ENCODE peak calls at places on chromosomes 4 and X, in ten cellular contexts. One of them, this sample, is unnamed.

GRCh38 chr4:164481306-164482091 is 272.4 kb upstream of the SMIM31 start:
- DNase-seq in naive thymus-derived CD4-positive, alpha-beta T cell: no peak
- DNase-seq in tibial nerve: no peak
- DNase-seq in K562: no peak
- DNase-seq in esophagus muscularis mucosa: no peak
- DNase-seq in tibial artery: no peak
- DNase-seq in colonic mucosa: no peak
- DNase-seq in uterus: no peak
- DNase-seq in Karpas-422: no peak
- DNase-seq in CD8-positive, alpha-beta memory T cell: no peak
- DNase-seq in this sample: no peak

GRCh38 chrX:15441464-15441863 is 51.7 kb downstream of the PIR start:
- DNase-seq in naive thymus-derived CD4-positive, alpha-beta T cell: no peak
- DNase-seq in tibial nerve: no peak
- DNase-seq in K562: no peak
- DNase-seq in esophagus muscularis mucosa: no peak
- DNase-seq in tibial artery: no peak
- DNase-seq in colonic mucosa: no peak
- DNase-seq in uterus: no peak
- DNase-seq in Karpas-422: no peak
- DNase-seq in CD8-positive, alpha-beta memory T cell: no peak
- DNase-seq in this sample: no peak

GRCh38 chr4:56927196-56927595 is 19.5 kb downstream of the REST start:
- DNase-seq in naive thymus-derived CD4-positive, alpha-beta T cell: no peak
- DNase-seq in tibial nerve: no peak
- DNase-seq in K562: no peak
- DNase-seq in esophagus muscularis mucosa: no peak
- DNase-seq in tibial artery: no peak
- DNase-seq in colonic mucosa: no peak
- DNase-seq in uterus: no peak
- DNase-seq in Karpas-422: no peak
- DNase-seq in CD8-positive, alpha-beta memory T cell: no peak
- DNase-seq in this sample: no peak

GRCh38 chr4:13355036-13355910 is 128.9 kb downstream of the RAB28 start:
- DNase-seq in naive thymus-derived CD4-positive, alpha-beta T cell: no peak
- DNase-seq in tibial nerve: no peak
- DNase-seq in K562: no peak
- DNase-seq in esophagus muscularis mucosa: no peak
- DNase-seq in tibial artery: no peak
- DNase-seq in colonic mucosa: no peak
- DNase-seq in uterus: no peak
- DNase-seq in Karpas-422: no peak
- DNase-seq in CD8-positive, alpha-beta memory T cell: no peak
- DNase-seq in this sample: no peak

GRCh38 chr4:17812801-17813200 is 2.0 kb downstream of the NCAPG start:
- DNase-seq in naive thymus-derived CD4-positive, alpha-beta T cell: no peak
- DNase-seq in tibial nerve: no peak
- DNase-seq in K562: no peak
- DNase-seq in esophagus muscularis mucosa: no peak
- DNase-seq in tibial artery: no peak
- DNase-seq in colonic mucosa: no peak
- DNase-seq in uterus: no peak
- DNase-seq in Karpas-422: no peak
- DNase-seq in CD8-positive, alpha-beta memory T cell: no peak
- DNase-seq in this sample: no peak

GRCh38 chrX:21384178-21384577 is 10.0 kb downstream of the CNKSR2 start:
- DNase-seq in naive thymus-derived CD4-positive, alpha-beta T cell: no peak
- DNase-seq in tibial nerve: no peak
- DNase-seq in K562: no peak
- DNase-seq in esophagus muscularis mucosa: no peak
- DNase-seq in tibial artery: no peak
- DNase-seq in colonic mucosa: no peak
- DNase-seq in uterus: no peak
- DNase-seq in Karpas-422: no peak
- DNase-seq in CD8-positive, alpha-beta memory T cell: no peak
- DNase-seq in this sample: no peak

GRCh38 chrX:70013483-70014222 is 36.1 kb downstream of the AWAT2 start:
- DNase-seq in naive thymus-derived CD4-positive, alpha-beta T cell: no peak
- DNase-seq in tibial nerve: no peak
- DNase-seq in K562: no peak
- DNase-seq in esophagus muscularis mucosa: no peak
- DNase-seq in tibial artery: no peak
- DNase-seq in colonic mucosa: no peak
- DNase-seq in uterus: no peak
- DNase-seq in Karpas-422: no peak
- DNase-seq in CD8-positive, alpha-beta memory T cell: no peak
- DNase-seq in this sample: no peak

GRCh38 chr4:32884198-32884597 is 2164.0 kb downstream of the PCDH7 start:
- DNase-seq in naive thymus-derived CD4-positive, alpha-beta T cell: no peak
- DNase-seq in tibial nerve: no peak
- DNase-seq in K562: no peak
- DNase-seq in esophagus muscularis mucosa: no peak
- DNase-seq in tibial artery: no peak
- DNase-seq in colonic mucosa: no peak
- DNase-seq in uterus: no peak
- DNase-seq in Karpas-422: no peak
- DNase-seq in CD8-positive, alpha-beta memory T cell: no peak
- DNase-seq in this sample: no peak

GRCh38 chr4:104976258-104976657 is 170.4 kb upstream of the TET2 start:
- DNase-seq in naive thymus-derived CD4-positive, alpha-beta T cell: no peak
- DNase-seq in tibial nerve: no peak
- DNase-seq in K562: no peak
- DNase-seq in esophagus muscularis mucosa: no peak
- DNase-seq in tibial artery: no peak
- DNase-seq in colonic mucosa: no peak
- DNase-seq in uterus: no peak
- DNase-seq in Karpas-422: no peak
- DNase-seq in CD8-positive, alpha-beta memory T cell: no peak
- DNase-seq in this sample: peak; percentile 33

GRCh38 chrX:68506649-68507048 is 7.8 kb downstream of the YIPF6 start:
- DNase-seq in naive thymus-derived CD4-positive, alpha-beta T cell: no peak
- DNase-seq in tibial nerve: no peak
- DNase-seq in K562: no peak
- DNase-seq in esophagus muscularis mucosa: no peak
- DNase-seq in tibial artery: no peak
- DNase-seq in colonic mucosa: no peak
- DNase-seq in uterus: no peak
- DNase-seq in Karpas-422: no peak
- DNase-seq in CD8-positive, alpha-beta memory T cell: no peak
- DNase-seq in this sample: no peak
- H3K27me3 ChIP-seq in naive thymus-derived CD4-positive, alpha-beta T cell: no peaks in the 10 kb centered on the region
- H3K27me3 ChIP-seq in tibial nerve: no peaks in the 10 kb centered on the region
- H3K27me3 ChIP-seq in K562: no peaks in the 10 kb centered on the region
- H3K27me3 ChIP-seq in esophagus muscularis mucosa: no peaks in the 10 kb centered on the region
- H3K27me3 ChIP-seq in tibial artery: no peaks in the 10 kb centered on the region
- H3K27me3 ChIP-seq in colonic mucosa: no peaks in the 10 kb centered on the region
- H3K27me3 ChIP-seq in uterus: no peaks in the 10 kb centered on the region
- H3K27me3 ChIP-seq in Karpas-422: no peaks in the 10 kb centered on the region
- H3K27me3 ChIP-seq in CD8-positive, alpha-beta memory T cell: no peaks in the 10 kb centered on the region
- H3K27me3 ChIP-seq in this sample: no peaks in the 10 kb centered on the region

GRCh38 chr4:38411092-38411491 is 252.9 kb upstream of the KLF3 start:
- DNase-seq in naive thymus-derived CD4-positive, alpha-beta T cell: no peak
- DNase-seq in tibial nerve: no peak
- DNase-seq in K562: no peak
- DNase-seq in esophagus muscularis mucosa: no peak
- DNase-seq in tibial artery: no peak
- DNase-seq in colonic mucosa: no peak
- DNase-seq in uterus: no peak
- DNase-seq in Karpas-422: no peak
- DNase-seq in CD8-positive, alpha-beta memory T cell: no peak
- DNase-seq in this sample: no peak

GRCh38 chr4:38409852-38410251 is 254.1 kb upstream of the KLF3 start:
- DNase-seq in naive thymus-derived CD4-positive, alpha-beta T cell: no peak
- DNase-seq in tibial nerve: no peak
- DNase-seq in K562: no peak
- DNase-seq in esophagus muscularis mucosa: peak; percentile 26
- DNase-seq in tibial artery: no peak
- DNase-seq in colonic mucosa: no peak
- DNase-seq in uterus: no peak
- DNase-seq in Karpas-422: no peak
- DNase-seq in CD8-positive, alpha-beta memory T cell: no peak
- DNase-seq in this sample: no peak

GRCh38 chr4:38413524-38414341 is 250.3 kb upstream of the KLF3 start:
- DNase-seq in naive thymus-derived CD4-positive, alpha-beta T cell: no peak
- DNase-seq in tibial nerve: no peak
- DNase-seq in K562: no peak
- DNase-seq in esophagus muscularis mucosa: no peak
- DNase-seq in tibial artery: no peak
- DNase-seq in colonic mucosa: no peak
- DNase-seq in uterus: no peak
- DNase-seq in Karpas-422: no peak
- DNase-seq in CD8-positive, alpha-beta memory T cell: no peak
- DNase-seq in this sample: no peak

GRCh38 chr4:38414410-38414809 is 249.6 kb upstream of the KLF3 start:
- DNase-seq in naive thymus-derived CD4-positive, alpha-beta T cell: no peak
- DNase-seq in tibial nerve: no peak
- DNase-seq in K562: no peak
- DNase-seq in esophagus muscularis mucosa: no peak
- DNase-seq in tibial artery: no peak
- DNase-seq in colonic mucosa: no peak
- DNase-seq in uterus: no peak
- DNase-seq in Karpas-422: no peak
- DNase-seq in CD8-positive, alpha-beta memory T cell: no peak
- DNase-seq in this sample: no peak

GRCh38 chr4:38412137-38412536 is 251.9 kb upstream of the KLF3 start:
- DNase-seq in naive thymus-derived CD4-positive, alpha-beta T cell: no peak
- DNase-seq in tibial nerve: no peak
- DNase-seq in K562: no peak
- DNase-seq in esophagus muscularis mucosa: no peak
- DNase-seq in tibial artery: no peak
- DNase-seq in colonic mucosa: peak; percentile 29
- DNase-seq in uterus: no peak
- DNase-seq in Karpas-422: no peak
- DNase-seq in CD8-positive, alpha-beta memory T cell: no peak
- DNase-seq in this sample: no peak
- H3K27me3 ChIP-seq in naive thymus-derived CD4-positive, alpha-beta T cell: no peaks in the 10 kb centered on the region
- H3K27me3 ChIP-seq in tibial nerve: no peaks in the 10 kb centered on the region
- H3K27me3 ChIP-seq in K562: no peaks in the 10 kb centered on the region
- H3K27me3 ChIP-seq in esophagus muscularis mucosa: no peaks in the 10 kb centered on the region
- H3K27me3 ChIP-seq in tibial artery: no peaks in the 10 kb centered on the region
- H3K27me3 ChIP-seq in colonic mucosa: no peaks in the 10 kb centered on the region
- H3K27me3 ChIP-seq in uterus: no peaks in the 10 kb centered on the region
- H3K27me3 ChIP-seq in Karpas-422: no peaks in the 10 kb centered on the region
- H3K27me3 ChIP-seq in CD8-positive, alpha-beta memory T cell: no peaks in the 10 kb centered on the region
- H3K27me3 ChIP-seq in this sample: no peaks in the 10 kb centered on the region

GRCh38 chr4:133152801-133153526 is 3.9 kb downstream of the PCDH10 start:
- DNase-seq in naive thymus-derived CD4-positive, alpha-beta T cell: no peak
- DNase-seq in tibial nerve: no peak
- DNase-seq in K562: no peak
- DNase-seq in esophagus muscularis mucosa: no peak
- DNase-seq in tibial artery: no peak
- DNase-seq in colonic mucosa: no peak
- DNase-seq in uterus: no peak
- DNase-seq in Karpas-422: no peak
- DNase-seq in CD8-positive, alpha-beta memory T cell: no peak
- DNase-seq in this sample: no peak
- H3K27me3 ChIP-seq in naive thymus-derived CD4-positive, alpha-beta T cell: no peaks in the 10 kb centered on the region
- H3K27me3 ChIP-seq in tibial nerve: no peaks in the 10 kb centered on the region
- H3K27me3 ChIP-seq in K562: no peaks in the 10 kb centered on the region
- H3K27me3 ChIP-seq in esophagus muscularis mucosa: peaks cover 6% of the 10 kb centered on the region
- H3K27me3 ChIP-seq in tibial artery: peaks cover 4% of the 10 kb centered on the region
- H3K27me3 ChIP-seq in colonic mucosa: peaks cover 41% of the 10 kb centered on the region
- H3K27me3 ChIP-seq in uterus: no peaks in the 10 kb centered on the region
- H3K27me3 ChIP-seq in Karpas-422: no peaks in the 10 kb centered on the region
- H3K27me3 ChIP-seq in CD8-positive, alpha-beta memory T cell: peaks cover 7% of the 10 kb centered on the region
- H3K27me3 ChIP-seq in this sample: peaks cover 41% of the 10 kb centered on the region

DNA sequence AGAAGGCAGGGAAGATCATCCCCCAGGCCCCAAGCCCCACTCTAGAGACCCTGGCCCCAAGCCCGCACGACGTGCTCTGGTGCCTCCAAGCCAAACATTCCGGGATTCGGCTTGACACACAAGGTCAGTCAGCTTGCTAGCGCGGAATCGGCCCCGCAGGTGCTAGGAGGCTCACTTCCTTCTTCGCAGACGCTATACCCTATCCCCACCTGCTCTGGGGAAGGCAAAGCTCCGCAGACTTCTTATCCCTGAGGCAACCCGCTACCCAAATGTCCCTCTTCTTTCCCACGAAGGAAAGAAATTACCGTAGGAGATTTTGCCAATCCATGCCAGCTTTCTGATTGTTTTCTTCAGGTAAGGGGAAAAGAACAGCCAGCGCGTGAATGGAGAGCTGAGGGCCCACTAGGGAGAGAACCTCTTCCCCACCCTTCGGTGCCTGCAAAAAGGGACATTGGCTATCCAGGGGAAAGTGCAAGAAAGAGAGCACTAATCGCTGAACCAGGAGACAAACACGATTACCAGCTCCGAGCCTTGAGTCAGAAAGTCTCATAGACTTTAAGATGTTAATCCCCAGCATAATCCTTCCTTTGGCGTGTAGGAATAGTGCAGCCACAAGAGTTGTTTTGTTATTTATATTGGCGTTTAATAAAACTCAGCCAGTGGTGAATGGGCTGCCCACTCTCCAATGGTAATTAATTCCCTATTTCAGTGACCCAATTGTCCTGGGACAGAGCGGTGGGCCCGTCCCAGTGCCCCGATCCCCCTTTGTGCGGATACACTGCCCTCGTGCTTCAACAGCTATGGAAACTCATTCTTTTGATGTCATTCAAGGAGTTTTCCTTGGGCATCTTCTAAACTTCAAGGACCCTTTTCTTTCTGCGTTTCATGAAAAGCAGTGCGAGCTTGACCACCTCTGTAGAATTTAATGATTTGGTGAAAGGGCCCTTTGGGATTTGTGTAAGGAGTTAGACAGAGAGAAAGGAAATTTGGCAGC is 5.4 kb upstream of the NEUROG2 start:
- DNase-seq in naive thymus-derived CD4-positive, alpha-beta T cell: no peak
- DNase-seq in tibial nerve: no peak
- DNase-seq in K562: no peak
- DNase-seq in esophagus muscularis mucosa: no peak
- DNase-seq in tibial artery: no peak
- DNase-seq in colonic mucosa: no peak
- DNase-seq in uterus: no peak
- DNase-seq in Karpas-422: no peak
- DNase-seq in CD8-positive, alpha-beta memory T cell: no peak
- DNase-seq in this sample: no peak
- H3K27me3 ChIP-seq in naive thymus-derived CD4-positive, alpha-beta T cell: peaks cover 25% of the 10 kb centered on the region
- H3K27me3 ChIP-seq in tibial nerve: peaks cover 2% of the 10 kb centered on the region
- H3K27me3 ChIP-seq in K562: peaks cover 47% of the 10 kb centered on the region
- H3K27me3 ChIP-seq in esophagus muscularis mucosa: peaks cover 4% of the 10 kb centered on the region
- H3K27me3 ChIP-seq in tibial artery: peaks cover 83% of the 10 kb centered on the region
- H3K27me3 ChIP-seq in colonic mucosa: peaks cover 70% of the 10 kb centered on the region
- H3K27me3 ChIP-seq in uterus: peaks cover 10% of the 10 kb centered on the region
- H3K27me3 ChIP-seq in Karpas-422: no peaks in the 10 kb centered on the region
- H3K27me3 ChIP-seq in CD8-positive, alpha-beta memory T cell: peaks cover 75% of the 10 kb centered on the region
- H3K27me3 ChIP-seq in this sample: peaks cover 61% of the 10 kb centered on the region

DNA sequence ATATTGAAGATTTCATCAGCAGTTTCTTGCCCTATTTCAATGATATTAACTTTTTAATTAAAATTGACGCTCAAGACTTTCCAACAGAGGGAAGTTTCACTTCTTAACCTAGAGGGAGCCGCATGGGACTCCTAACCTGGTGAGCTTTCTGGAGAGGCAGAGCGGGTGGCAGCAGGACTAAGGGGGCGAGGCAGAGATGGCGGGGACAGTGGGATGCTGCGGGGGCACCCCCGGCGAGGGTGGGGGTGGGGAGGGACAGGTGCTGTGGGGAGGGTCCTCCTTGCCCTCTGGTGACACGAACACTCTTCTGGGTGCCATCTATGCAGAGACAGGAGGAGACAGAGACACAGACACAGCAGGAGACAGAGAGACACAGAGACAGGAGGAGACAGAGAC is 104.4 kb downstream of the ADRA2C start:
- DNase-seq in naive thymus-derived CD4-positive, alpha-beta T cell: no peak
- DNase-seq in tibial nerve: peak; percentile 4
- DNase-seq in K562: no peak
- DNase-seq in esophagus muscularis mucosa: no peak
- DNase-seq in tibial artery: no peak
- DNase-seq in colonic mucosa: no peak
- DNase-seq in uterus: no peak
- DNase-seq in Karpas-422: no peak
- DNase-seq in CD8-positive, alpha-beta memory T cell: no peak
- DNase-seq in this sample: no peak
- H3K27me3 ChIP-seq in naive thymus-derived CD4-positive, alpha-beta T cell: no peaks in the 10 kb centered on the region
- H3K27me3 ChIP-seq in tibial nerve: no peaks in the 10 kb centered on the region
- H3K27me3 ChIP-seq in K562: no peaks in the 10 kb centered on the region
- H3K27me3 ChIP-seq in esophagus muscularis mucosa: no peaks in the 10 kb centered on the region
- H3K27me3 ChIP-seq in tibial artery: peaks cover 93% of the 10 kb centered on the region
- H3K27me3 ChIP-seq in colonic mucosa: peaks cover 23% of the 10 kb centered on the region
- H3K27me3 ChIP-seq in uterus: peaks cover 6% of the 10 kb centered on the region
- H3K27me3 ChIP-seq in Karpas-422: no peaks in the 10 kb centered on the region
- H3K27me3 ChIP-seq in CD8-positive, alpha-beta memory T cell: peaks cover 9% of the 10 kb centered on the region
- H3K27me3 ChIP-seq in this sample: peaks cover 22% of the 10 kb centered on the region

This sample was measured in HL-60.